ENCODE peak calls at places on chromosomes 1 and 21, in five cellular contexts. U is cardiac muscle cell, Q is non-pigmented ciliary epithelial cell, J is Calu3, E is NCI-H187 treated with DMSO at 0.1 percent for 48 hours. H is an unnamed sample.

GRCh38 chr1:31571340-31572295 is 4.7 kb upstream of the TINAGL1 start:
- DNase-seq in U (no peak), Q (no peak), J (no peak), E (no peak), H (peak)

GRCh38 chr1:29649375-29650040 is 413.2 kb downstream of the PTPRU start:
- DNase-seq in U (no peak), Q (no peak), J (peak), E (no peak), H (no peak)

GRCh38 chr1:63935148-63935547 is 161.3 kb downstream of the ROR1 start:
- DNase-seq in U (no peak), Q (no peak), J (peak), E (no peak), H (peak)

GRCh38 chr1:7552402-7552801 is 218.7 kb upstream of the VAMP3 start:
- DNase-seq in U (peak), Q (no peak), J (peak), E (no peak), H (peak)

GRCh38 chr21:26425576-26425975 is 147.5 kb downstream of the CYYR1 start:
- DNase-seq in U (no peak), Q (no peak), J (no peak), E (no peak), H (no peak)

GRCh38 chr21:43016728-43017127 is 42.4 kb downstream of the PKNOX1 start:
- DNase-seq in U (no peak), Q (no peak), J (no peak), E (no peak), H (no peak)

GRCh38 chr21:20311388-20311787 is 686.8 kb upstream of the NCAM2 start:
- DNase-seq in U (no peak), Q (no peak), J (no peak), E (no peak), H (no peak)

GRCh38 chr1:199551967-199552565 is 475.4 kb upstream of the NR5A2 start:
- DNase-seq in U (peak), Q (peak), J (peak), E (no peak), H (peak)

GRCh38 chr1:15304708-15305326 is 57.8 kb downstream of the FHAD1 start:
- DNase-seq in U (peak), Q (no peak), J (peak), E (no peak), H (peak)

GRCh38 chr1:58783993-58784757 is at the start of gene JUN:
- DNase-seq in U (peak), Q (peak), J (peak), E (peak), H (peak)

GRCh38 chr1:68198752-68199151 is 33.6 kb downstream of the WLS start:
- DNase-seq in U (no peak), Q (no peak), J (no peak), E (no peak), H (no peak)

GRCh38 chr21:35095859-35096291 is 46.8 kb upstream of the RUNX1 start:
- DNase-seq in U (peak), Q (no peak), J (no peak), E (no peak), H (no peak)

GRCh38 chr21:43321111-43321510 is 105.8 kb downstream of the SIK1 start:
- DNase-seq in U (no peak), Q (no peak), J (no peak), E (no peak), H (no peak)

H was measured in mucosa of gallbladder.